ENCODE peak calls at places on chromosomes 11 and 22, in four cellular contexts. H is GM23248; W is WTC11; D is stimulated activated naive CD8-positive, alpha-beta T cell treated with anti-CD3 and anti-CD28 coated beads, Interleukin-15, Interleukin-2, amounts not matched to agents 100 U/mL and 50 U/mL, for 24 hours. O is an unnamed sample.

GRCh38 chr11:118996926-118997626 is 862 bp upstream of the CENATAC start:
- DNase-seq in H (peak), W (no peak), D (peak), O (peak)

GRCh38 chr11:96008161-96008560 is 84.3 kb upstream of the MTMR2 start:
- DNase-seq in H (no peak), W (no peak), D (no peak), O (peak)

GRCh38 chr22:24486501-24486921 is 8.6 kb upstream of the UPB1 start:
- DNase-seq in H (peak), W (no peak), D (no peak), O (peak)

GRCh38 chr22:39598017-39598965 is 27.7 kb downstream of the CACNA1I start:
- DNase-seq in H (peak), W (peak), D (peak), O (no peak)

GRCh38 chr22:35835998-35836691 is 118.5 kb downstream of the APOL5 start:
- DNase-seq in H (peak), W (peak), D (no peak), O (peak)

GRCh38 chr22:32932176-32932575 is 126.0 kb downstream of the SYN3 start:
- DNase-seq in H (peak), W (no peak), D (no peak), O (peak)

GRCh38 chr11:116420770-116421528 is 351.8 kb downstream of the BUD13 start:
- DNase-seq in H (peak), W (no peak), D (no peak), O (no peak)

GRCh38 chr11:28470180-28470579 is 362.0 kb downstream of the METTL15 start:
- DNase-seq in H (no peak), W (no peak), D (no peak), O (no peak)

GRCh38 chr11:396511-396947 is 2.5 kb downstream of the PKP3 start:
- DNase-seq in H (peak), W (peak), D (no peak), O (peak)

GRCh38 chr22:19756288-19757128 is 4.1 kb upstream of the TBX1 start:
- DNase-seq in H (peak), W (peak), D (peak), O (peak)

GRCh38 chr22:32477608-32478007 is 3.0 kb downstream of the FBXO7 start:
- DNase-seq in H (no peak), W (no peak), D (no peak), O (no peak)

GRCh38 chr11:79043726-79044125 is 397.1 kb downstream of the TENM4 start:
- DNase-seq in H (no peak), W (no peak), D (no peak), O (no peak)

GRCh38 chr22:21094911-21095772 is 49.4 kb downstream of the LRRC74B start:
- DNase-seq in H (no peak), W (no peak), D (no peak), O (no peak)

O was measured in EH.